ENCODE peak calls at places on chromosomes 12 and 14, in four cellular contexts. One of them, this sample, is unnamed.

GRCh38 chr14:88551094-88551870 is 3.5 kb downstream of the PTPN21 start:
- DNase-seq in choroid plexus epithelial cell: peak; percentile 91
- DNase-seq in esophagus squamous epithelium: no peak
- DNase-seq in brain microvascular endothelial cell: peak; percentile 70
- DNase-seq in this sample: peak; percentile 91

GRCh38 chr14:105026789-105027563 is 6.1 kb upstream of the CDCA4 start:
- DNase-seq in brain microvascular endothelial cell: peak; percentile 58
- DNase-seq in esophagus squamous epithelium: no peak
- DNase-seq in choroid plexus epithelial cell: peak; percentile 50
- DNase-seq in this sample: no peak

GRCh38 chr12:93784339-93785086 is 107.3 kb downstream of the CRADD start:
- DNase-seq in choroid plexus epithelial cell: peak; percentile 96
- DNase-seq in brain microvascular endothelial cell: peak; percentile 63
- DNase-seq in esophagus squamous epithelium: no peak
- DNase-seq in this sample: no peak

GRCh38 chr12:69225251-69225910 is 14.0 kb upstream of the CPSF6 start:
- DNase-seq in esophagus squamous epithelium: no peak
- DNase-seq in choroid plexus epithelial cell: no peak
- DNase-seq in brain microvascular endothelial cell: no peak
- DNase-seq in this sample: no peak

GRCh38 chr12:88793091-88793490 is 212.8 kb upstream of the KITLG start:
- DNase-seq in brain microvascular endothelial cell: peak; percentile 47
- DNase-seq in choroid plexus epithelial cell: peak; percentile 57
- DNase-seq in esophagus squamous epithelium: no peak
- DNase-seq in this sample: no peak

GRCh38 chr12:104519190-104519857 is 62.6 kb downstream of the CHST11 start:
- DNase-seq in choroid plexus epithelial cell: no peak
- DNase-seq in esophagus squamous epithelium: no peak
- DNase-seq in brain microvascular endothelial cell: no peak
- DNase-seq in this sample: no peak

GRCh38 chr12:116604883-116605641 is 45.9 kb downstream of the MAP1LC3B2 start:
- DNase-seq in esophagus squamous epithelium: no peak
- DNase-seq in choroid plexus epithelial cell: no peak
- DNase-seq in brain microvascular endothelial cell: no peak
- DNase-seq in this sample: no peak

GRCh38 chr12:25959069-25959961 is 833 bp downstream of the RASSF8 start:
- DNase-seq in esophagus squamous epithelium: no peak
- DNase-seq in brain microvascular endothelial cell: peak; percentile 80
- DNase-seq in choroid plexus epithelial cell: peak; percentile 92
- DNase-seq in this sample: peak; percentile 48

GRCh38 chr12:10331642-10332239 is 24.1 kb downstream of the KLRD1 start:
- DNase-seq in brain microvascular endothelial cell: peak; percentile 41
- DNase-seq in choroid plexus epithelial cell: peak; percentile 85
- DNase-seq in esophagus squamous epithelium: no peak
- DNase-seq in this sample: no peak

GRCh38 chr14:24092110-24092959 is 1.8 kb upstream of the PCK2 start:
- DNase-seq in brain microvascular endothelial cell: no peak
- DNase-seq in esophagus squamous epithelium: no peak
- DNase-seq in choroid plexus epithelial cell: no peak
- DNase-seq in this sample: peak; percentile 54

GRCh38 chr12:55002355-55002754 is 17.4 kb upstream of the NEUROD4 start:
- DNase-seq in brain microvascular endothelial cell: no peak
- DNase-seq in choroid plexus epithelial cell: no peak
- DNase-seq in esophagus squamous epithelium: no peak
- DNase-seq in this sample: no peak

GRCh38 chr12:51827925-51828818 is 20.3 kb downstream of the FIGNL2 start:
- DNase-seq in choroid plexus epithelial cell: peak; percentile 31
- DNase-seq in esophagus squamous epithelium: no peak
- DNase-seq in brain microvascular endothelial cell: no peak
- DNase-seq in this sample: peak; percentile 87

GRCh38 chr12:27177716-27178115 is 66.4 kb upstream of the STK38L start:
- DNase-seq in esophagus squamous epithelium: no peak
- DNase-seq in choroid plexus epithelial cell: peak; percentile 83
- DNase-seq in brain microvascular endothelial cell: peak; percentile 79
- DNase-seq in this sample: no peak

GRCh38 chr12:101230547-101230946 is 20.5 kb upstream of the SLC5A8 start:
- DNase-seq in brain microvascular endothelial cell: peak; percentile 11
- DNase-seq in choroid plexus epithelial cell: peak; percentile 64
- DNase-seq in esophagus squamous epithelium: no peak
- DNase-seq in this sample: no peak

GRCh38 chr12:20000229-20000869 is 368.0 kb upstream of the PDE3A start:
- DNase-seq in esophagus squamous epithelium: no peak
- DNase-seq in choroid plexus epithelial cell: peak; percentile 28
- DNase-seq in brain microvascular endothelial cell: no peak
- DNase-seq in this sample: no peak

GRCh38 chr14:93959239-93960107 is 16.9 kb downstream of the ASB2 start:
- DNase-seq in choroid plexus epithelial cell: peak; percentile 88
- DNase-seq in brain microvascular endothelial cell: peak; percentile 82
- DNase-seq in esophagus squamous epithelium: peak; percentile 41
- DNase-seq in this sample: peak; percentile 55

GRCh38 chr12:106994579-106995220 is 7.8 kb upstream of the MTERF2 start:
- DNase-seq in esophagus squamous epithelium: no peak
- DNase-seq in brain microvascular endothelial cell: peak; percentile 26
- DNase-seq in choroid plexus epithelial cell: peak; percentile 81
- DNase-seq in this sample: no peak

GRCh38 chr14:25237845-25238244 is 187.9 kb upstream of the STXBP6 start:
- DNase-seq in brain microvascular endothelial cell: no peak
- DNase-seq in choroid plexus epithelial cell: peak; percentile 11
- DNase-seq in esophagus squamous epithelium: no peak
- DNase-seq in this sample: peak; percentile 28

GRCh38 chr14:34365309-34365915 is 96.6 kb downstream of the SPTSSA start:
- DNase-seq in choroid plexus epithelial cell: peak; percentile 79
- DNase-seq in brain microvascular endothelial cell: no peak
- DNase-seq in esophagus squamous epithelium: no peak
- DNase-seq in this sample: no peak

GRCh38 chr14:31692376-31692781 is 131.2 kb downstream of the NUBPL start:
- DNase-seq in choroid plexus epithelial cell: peak; percentile 35
- DNase-seq in brain microvascular endothelial cell: no peak
- DNase-seq in esophagus squamous epithelium: no peak
- DNase-seq in this sample: no peak

GRCh38 chr14:70649803-70650202 is 8.1 kb downstream of the TTC9 start:
- DNase-seq in brain microvascular endothelial cell: no peak
- DNase-seq in choroid plexus epithelial cell: no peak
- DNase-seq in esophagus squamous epithelium: no peak
- DNase-seq in this sample: no peak

GRCh38 chr12:42091769-42092168 is 52.9 kb downstream of the GXYLT1 start:
- DNase-seq in brain microvascular endothelial cell: no peak
- DNase-seq in choroid plexus epithelial cell: no peak
- DNase-seq in esophagus squamous epithelium: no peak
- DNase-seq in this sample: no peak

This sample was measured in colonic mucosa.